ENCODE peak calls at places on chromosomes 11 and 22, in nine cellular contexts. Z, D, H, B, F, M, K, I and O are unnamed samples.

GRCh38 chr22:39596601-39597000 is 26.0 kb downstream of the CACNA1I start:
- DNase-seq in K (no peak), H (no peak), B (no peak), Z (no peak), I (no peak), D (no peak), F (no peak), M (no peak), O (no peak)

GRCh38 chr11:12963789-12964536 is 45.2 kb upstream of the RASSF10 start:
- DNase-seq in M (peak; percentile 74), Z (peak; percentile 48), B (peak; percentile 73), H (peak; percentile 74), D (peak; percentile 37), I (peak; percentile 65), F (no peak), K (peak; percentile 82), O (peak; percentile 69)

GRCh38 chr11:77030834-77031414 is 3.3 kb upstream of the B3GNT6 start:
- DNase-seq in M (no peak), D (no peak), K (no peak), F (no peak), B (no peak), Z (no peak), I (no peak), H (no peak), O (no peak)

GRCh38 chr11:112761911-112762685 is 199.1 kb upstream of the NCAM1 start:
- DNase-seq in M (no peak), I (no peak), Z (no peak), K (no peak), D (no peak), B (peak; percentile 42), F (no peak), H (no peak), O (no peak)

GRCh38 chr22:44443641-44444235 is 54.3 kb downstream of the RTL6 start:
- DNase-seq in F (peak; percentile 31), K (no peak), I (no peak), M (no peak), H (no peak), B (peak; percentile 21), Z (no peak), D (no peak), O (no peak)

GRCh38 chr11:70845761-70846160 is 406.6 kb downstream of the SHANK2 start:
- DNase-seq in M (no peak), F (no peak), I (no peak), H (no peak), K (no peak), D (no peak), B (no peak), Z (no peak), O (no peak)

GRCh38 chr11:72751293-72752087 is 718 bp downstream of the ARAP1 start:
- DNase-seq in I (no peak), K (no peak), Z (no peak), B (no peak), F (peak; percentile 71), D (no peak), M (no peak), H (peak; percentile 44), O (no peak)

GRCh38 chr22:50697667-50698506 is 25.3 kb downstream of the SHANK3 start:
- DNase-seq in D (no peak), B (peak; percentile 58), I (no peak), F (peak; percentile 58), K (peak; percentile 3), M (no peak), Z (no peak), H (no peak), O (no peak)

DNA sequence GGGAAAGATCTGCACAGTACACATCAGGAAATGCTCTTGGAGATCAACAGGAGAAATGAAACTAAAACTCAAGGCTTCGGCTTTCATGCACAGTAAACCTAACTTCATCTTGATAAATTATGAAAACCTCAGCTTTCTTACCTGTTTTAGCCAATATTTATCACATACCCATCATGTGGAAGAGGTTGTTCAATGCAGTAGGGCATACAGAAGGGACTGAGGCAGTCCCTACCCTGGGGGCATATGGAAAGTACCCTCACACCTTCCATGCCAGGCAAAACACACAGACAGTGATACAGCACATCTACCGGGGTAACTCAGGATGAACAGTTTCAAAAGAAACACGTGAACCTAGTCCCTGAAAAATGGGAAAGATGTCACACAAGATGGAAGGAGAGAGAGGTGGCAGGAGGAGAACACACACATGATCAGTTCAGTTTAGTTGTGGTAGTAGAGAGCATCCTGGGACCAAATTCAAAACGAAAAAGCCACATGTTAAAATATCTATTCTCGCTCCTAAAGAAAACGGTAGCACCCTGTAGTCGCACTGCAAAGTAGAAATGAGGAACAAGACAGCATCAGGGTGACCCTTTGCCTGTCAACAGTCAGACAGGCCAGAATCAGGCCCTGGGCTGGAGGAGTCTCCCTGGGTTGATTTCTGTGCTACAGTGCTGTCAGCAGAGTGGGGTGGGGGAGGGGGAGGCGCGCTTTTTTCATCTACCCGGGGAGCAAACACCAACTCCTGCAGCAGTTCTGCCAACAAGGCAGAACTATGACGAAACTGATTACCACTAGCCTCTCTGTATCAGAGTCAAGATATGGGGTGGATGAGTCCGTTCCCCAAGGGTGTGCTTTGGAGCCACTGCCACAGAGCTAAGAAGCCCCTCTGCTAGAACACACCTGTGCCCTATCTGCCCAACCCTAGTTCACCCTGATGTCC is 1.3 kb downstream of the HIRA start:
- DNase-seq in K (peak; percentile 45), H (peak; percentile 63), B (no peak), D (peak; percentile 78), F (no peak), Z (peak; percentile 78), I (peak; percentile 73), M (no peak), O (peak; percentile 54)
- H3K27ac ChIP-seq in K (peak overlapping the region; percentile 75), H (peak overlapping the region; percentile 60), B (peak overlapping the region; percentile 98), D (peak overlapping the region; percentile 89), F (peak overlapping the region; percentile 15), Z (peak overlapping the region; percentile 54), I (peak overlapping the region; percentile 42), M (peak overlapping the region; percentile 60), O (peak overlapping the region; percentile 77)

DNA sequence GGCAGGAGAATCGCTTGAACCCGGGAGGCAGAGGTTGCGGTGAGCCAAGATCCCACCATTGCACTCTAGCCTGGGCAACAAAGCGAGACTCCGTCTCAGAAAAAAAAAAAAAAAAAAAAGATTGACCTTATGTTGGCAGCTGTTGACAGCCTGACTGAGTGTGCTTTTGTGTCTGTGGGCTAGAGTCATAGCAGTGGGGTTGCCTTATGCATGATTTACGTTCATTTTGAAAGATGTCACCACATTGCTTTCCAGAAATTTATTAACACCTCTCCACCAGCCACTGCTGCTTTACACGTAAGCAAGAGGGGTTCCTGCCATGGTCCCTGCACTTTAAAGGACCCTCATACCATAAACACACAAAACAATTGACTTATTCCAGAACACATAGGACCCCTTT is 21.0 kb downstream of the ASRGL1 start:
- DNase-seq in H (no peak), Z (no peak), M (no peak), I (no peak), F (no peak), K (no peak), B (no peak), D (no peak), O (no peak)
- H3K9me3 ChIP-seq in H (no peaks in the 10 kb centered on the region), Z (no peaks in the 10 kb centered on the region), M (no peaks in the 10 kb centered on the region), I (no peaks in the 10 kb centered on the region), F (no peaks in the 10 kb centered on the region), K (no peaks in the 10 kb centered on the region), B (no peaks in the 10 kb centered on the region), D (no peaks in the 10 kb centered on the region), O (no peaks in the 10 kb centered on the region)

GRCh38 chr11:31802000-31802551 is 9.0 kb downstream of the PAX6 start:
- DNase-seq in Z (no peak), D (no peak), B (no peak), M (no peak), I (no peak), H (no peak), F (no peak), K (no peak), O (no peak)

GRCh38 chr11:31802609-31802989 is 8.5 kb downstream of the PAX6 start:
- DNase-seq in I (no peak), F (no peak), M (no peak), B (no peak), D (no peak), H (no peak), Z (no peak), K (no peak), O (no peak)

GRCh38 chr11:31804439-31805036 is 6.6 kb downstream of the PAX6 start:
- DNase-seq in K (no peak), H (no peak), Z (no peak), F (peak; percentile 59), D (peak; percentile 53), M (peak; percentile 4), B (no peak), I (no peak), O (no peak)

GRCh38 chr11:31803813-31804438 is 7.2 kb downstream of the PAX6 start:
- DNase-seq in Z (no peak), I (no peak), M (peak; percentile 1), K (no peak), H (no peak), B (no peak), D (peak; percentile 46), F (no peak), O (no peak)

DNA sequence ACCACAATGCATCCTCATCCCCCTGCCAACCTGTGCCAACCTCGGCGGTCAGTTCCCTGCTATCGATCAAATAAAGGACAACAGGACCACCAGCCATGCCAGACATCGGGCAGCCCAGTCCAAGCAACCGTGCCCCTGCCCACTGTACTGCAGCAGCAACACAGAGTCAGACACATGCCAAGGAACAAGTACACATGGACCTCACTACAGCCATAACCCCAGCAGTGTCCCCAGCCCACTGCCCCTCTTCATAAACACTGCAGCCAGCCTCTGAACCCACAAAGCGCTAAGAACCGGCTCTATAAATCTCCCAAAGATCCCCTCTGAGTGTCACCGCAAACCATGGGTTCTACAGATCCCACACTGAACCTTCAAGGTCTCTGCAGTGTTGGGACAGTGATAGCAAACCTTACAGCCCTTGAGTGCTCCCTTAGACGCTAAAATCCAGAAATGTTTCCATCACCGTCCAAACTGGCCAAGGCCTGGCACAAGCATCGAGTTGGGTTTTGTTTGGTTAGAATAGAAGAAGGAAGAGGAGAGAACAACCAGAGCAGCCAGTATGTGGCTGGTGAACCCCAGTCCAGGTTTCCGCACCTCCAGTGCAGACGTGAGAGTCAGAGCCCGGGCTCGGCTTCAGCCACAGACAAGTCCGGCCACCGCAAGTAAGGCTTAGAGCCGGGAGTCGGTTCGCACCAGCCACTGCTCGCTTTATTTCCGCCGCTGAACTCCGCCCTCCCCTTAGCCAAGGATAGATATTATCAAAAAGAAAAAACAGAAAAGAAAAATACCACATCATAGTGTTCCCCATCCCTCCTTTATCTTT is 7.9 kb downstream of the PAX6 start:
- DNase-seq in B (no peak), D (peak; percentile 66), K (no peak), F (no peak), I (no peak), M (no peak), Z (no peak), H (no peak), O (no peak)
- H3K4me3 ChIP-seq in B (no peak overlapping the region), D (no peak overlapping the region), K (no peak overlapping the region), F (no peak overlapping the region), I (no peak overlapping the region), M (no peak overlapping the region), Z (no peak overlapping the region), H (no peak overlapping the region), O (no peak overlapping the region)

DNA sequence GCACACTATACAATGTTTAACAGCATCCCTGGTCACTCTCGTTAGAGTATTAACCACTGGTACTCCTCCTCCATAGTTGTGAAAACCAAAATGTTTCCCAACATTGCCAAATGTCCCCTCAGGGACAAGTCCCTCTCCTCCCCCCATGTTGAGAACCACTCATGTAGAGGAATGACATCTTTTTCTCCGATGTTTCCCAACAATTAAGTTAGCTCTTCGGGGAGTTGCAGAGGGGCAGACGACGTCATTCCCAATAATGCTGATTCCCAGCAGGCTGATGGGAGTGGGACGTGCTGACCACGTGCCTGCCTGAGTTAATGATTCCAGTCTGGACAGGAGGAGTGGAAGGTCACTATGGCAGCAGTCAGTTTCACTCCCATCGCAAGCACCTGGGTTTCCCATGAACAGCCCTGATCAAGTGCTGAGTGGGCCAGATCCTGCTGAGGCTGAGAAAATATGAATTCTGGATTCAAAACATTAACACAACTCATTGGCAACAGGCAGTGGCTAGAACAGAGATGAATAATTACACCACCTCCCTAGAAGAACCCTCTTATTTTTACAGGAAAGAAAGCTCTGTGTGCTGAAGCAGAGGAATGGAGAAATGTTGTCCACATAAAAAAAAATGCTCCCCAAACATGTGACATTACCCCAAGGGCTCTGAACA is 99.2 kb downstream of the SNX19 start:
- DNase-seq in K (peak; percentile 21), Z (no peak), F (peak; percentile 77), B (peak; percentile 69), I (no peak), H (no peak), D (no peak), M (no peak), O (no peak)
- H3K27ac ChIP-seq in K (peak overlapping the region; percentile 69), Z (no peak overlapping the region), F (peak overlapping the region; percentile 84), B (no peak overlapping the region), I (peak overlapping the region; percentile 97), H (no peak overlapping the region), D (no peak overlapping the region), M (no peak overlapping the region), O (no peak overlapping the region)